ENCODE peak calls at places on chromosomes 12 and 14, in four cellular contexts. One of them, this sample, is unnamed.

GRCh38 chr12:48592591-48593086 is 22.8 kb upstream of the LALBA start:
- DNase-seq in stomach: no peak
- DNase-seq in neural crest cell: no peak
- DNase-seq in NCI-H1092: no peak
- DNase-seq in this sample: no peak

GRCh38 chr12:125185311-125185739 is 120.1 kb downstream of the AACS start:
- DNase-seq in stomach: no peak
- DNase-seq in neural crest cell: no peak
- DNase-seq in NCI-H1092: no peak
- DNase-seq in this sample: no peak

GRCh38 chr12:94980577-94980976 is 22.9 kb downstream of the NDUFA12 start:
- DNase-seq in NCI-H1092: no peak
- DNase-seq in neural crest cell: no peak
- DNase-seq in stomach: no peak
- DNase-seq in this sample: no peak

GRCh38 chr12:54220092-54220557 is 31.3 kb upstream of the SMUG1 start:
- DNase-seq in neural crest cell: peak; percentile 76
- DNase-seq in stomach: peak; percentile 70
- DNase-seq in NCI-H1092: peak; percentile 77
- DNase-seq in this sample: peak; percentile 54

GRCh38 chr12:21776242-21776641 is 1.7 kb upstream of the KCNJ8 start:
- DNase-seq in neural crest cell: no peak
- DNase-seq in NCI-H1092: no peak
- DNase-seq in stomach: no peak
- DNase-seq in this sample: no peak

GRCh38 chr12:29889737-29890136 is 106.0 kb upstream of the TMTC1 start:
- DNase-seq in stomach: peak; percentile 55
- DNase-seq in NCI-H1092: peak; percentile 58
- DNase-seq in neural crest cell: peak; percentile 55
- DNase-seq in this sample: no peak

GRCh38 chr12:39235990-39236767 is 206.7 kb downstream of the KIF21A start:
- DNase-seq in NCI-H1092: no peak
- DNase-seq in stomach: no peak
- DNase-seq in neural crest cell: no peak
- DNase-seq in this sample: no peak

GRCh38 chr14:94612580-94613554 is 676 bp downstream of the SERPINA3 start:
- DNase-seq in stomach: no peak
- DNase-seq in NCI-H1092: no peak
- DNase-seq in neural crest cell: no peak
- DNase-seq in this sample: no peak

GRCh38 chr12:82627799-82628198 is 58.9 kb upstream of the TMTC2 start:
- DNase-seq in NCI-H1092: peak; percentile 9
- DNase-seq in neural crest cell: no peak
- DNase-seq in stomach: no peak
- DNase-seq in this sample: no peak

GRCh38 chr14:36513451-36514277 is 6.4 kb downstream of the NKX2-1 start:
- DNase-seq in NCI-H1092: peak; percentile 82
- DNase-seq in stomach: no peak
- DNase-seq in neural crest cell: no peak
- DNase-seq in this sample: no peak

GRCh38 chr14:54712371-54712998 is 145.6 kb downstream of the SAMD4A start:
- DNase-seq in neural crest cell: no peak
- DNase-seq in stomach: no peak
- DNase-seq in NCI-H1092: no peak
- DNase-seq in this sample: no peak

GRCh38 chr14:89037065-89037464 is 212.6 kb downstream of the TTC8 start:
- DNase-seq in neural crest cell: no peak
- DNase-seq in NCI-H1092: no peak
- DNase-seq in stomach: no peak
- DNase-seq in this sample: no peak

GRCh38 chr12:12507121-12507520 is 55.5 kb downstream of the DUSP16 start:
- DNase-seq in NCI-H1092: no peak
- DNase-seq in stomach: no peak
- DNase-seq in neural crest cell: no peak
- DNase-seq in this sample: no peak

GRCh38 chr14:76615331-76615730 is 145.9 kb upstream of the VASH1 start:
- DNase-seq in NCI-H1092: no peak
- DNase-seq in neural crest cell: no peak
- DNase-seq in stomach: no peak
- DNase-seq in this sample: no peak

GRCh38 chr14:20454359-20454644 is 310 bp downstream of the OSGEP start:
- DNase-seq in NCI-H1092: peak; percentile 96
- DNase-seq in stomach: peak; percentile 88
- DNase-seq in neural crest cell: no peak
- DNase-seq in this sample: peak; percentile 85

GRCh38 chr14:36105401-36105800 is 71.1 kb downstream of the PTCSC3 start:
- DNase-seq in NCI-H1092: peak; percentile 40
- DNase-seq in neural crest cell: no peak
- DNase-seq in stomach: no peak
- DNase-seq in this sample: no peak

GRCh38 chr12:89709994-89710872 is 1.6 kb upstream of the ATP2B1 start:
- DNase-seq in NCI-H1092: peak; percentile 5
- DNase-seq in neural crest cell: peak; percentile 61
- DNase-seq in stomach: peak; percentile 52
- DNase-seq in this sample: no peak

GRCh38 chr14:88473791-88474190 is 81.0 kb downstream of the PTPN21 start:
- DNase-seq in stomach: no peak
- DNase-seq in neural crest cell: no peak
- DNase-seq in NCI-H1092: no peak
- DNase-seq in this sample: no peak